ENCODE peak calls at places on chromosomes 5 and 9, in ten cellular contexts. S, U, L, T, J, M, W, A, Y and N are unnamed samples.
A peak's percentile ranks its signal among the peaks of the same experiment; 100 is the strongest.

GRCh38 chr5:154901276-154901675 is 36.7 kb downstream of the GEMIN5 start:
- DNase-seq in A (no peak), T (no peak), W (no peak), M (no peak), S (no peak), Y (no peak), U (no peak), L (no peak), J (no peak), N (no peak)

GRCh38 chr5:16690243-16690839 is 73.5 kb upstream of the RETREG1 start:
- DNase-seq in S (no peak), Y (peak; percentile 41), A (peak; percentile 47), J (no peak), T (peak; percentile 72), U (peak; percentile 54), M (no peak), L (peak; percentile 22), W (peak; percentile 73), N (peak; percentile 19)

GRCh38 chr9:114096041-114096511 is 3.0 kb downstream of the KIF12 start:
- DNase-seq in A (no peak), L (no peak), T (no peak), M (no peak), U (no peak), W (no peak), J (no peak), Y (no peak), S (no peak), N (no peak)

GRCh38 chr5:181189962-181190710 is 14.9 kb downstream of the TRIM7 start:
- DNase-seq in W (no peak), Y (no peak), T (no peak), S (no peak), M (no peak), A (no peak), U (no peak), L (no peak), J (peak; percentile 54), N (peak; percentile 34)

GRCh38 chr5:177085985-177086917 is at the start of gene FGFR4:
- DNase-seq in M (peak; percentile 15), U (no peak), S (no peak), L (peak; percentile 46), W (no peak), A (peak; percentile 75), T (peak; percentile 84), Y (peak; percentile 90), J (peak; percentile 61), N (peak; percentile 62)

GRCh38 chr5:3034881-3035280 is 283.4 kb upstream of the IRX2 start:
- DNase-seq in J (no peak), T (no peak), S (no peak), W (no peak), L (no peak), M (no peak), U (no peak), A (no peak), Y (no peak), N (no peak)

GRCh38 chr9:37949576-37949975 is 45.6 kb upstream of the SLC25A51 start:
- DNase-seq in J (no peak), U (no peak), W (no peak), T (no peak), Y (no peak), A (no peak), S (no peak), M (no peak), L (no peak), N (no peak)

GRCh38 chr5:149435015-149435376 is 55.9 kb upstream of the IL17B start:
- DNase-seq in U (no peak), M (no peak), L (no peak), J (no peak), A (no peak), T (no peak), S (no peak), Y (no peak), W (no peak), N (no peak)

GRCh38 chr9:79254900-79255651 is 316.7 kb upstream of the TLE4 start:
- DNase-seq in T (no peak), J (no peak), L (no peak), Y (no peak), A (no peak), U (no peak), S (no peak), W (peak; percentile 16), M (no peak), N (no peak)

GRCh38 chr5:38651806-38652205 is 95.4 kb upstream of the LIFR start:
- DNase-seq in M (no peak), U (no peak), Y (no peak), T (no peak), L (peak; percentile 27), A (no peak), W (no peak), J (no peak), S (no peak), N (no peak)

GRCh38 chr5:135810188-135810943 is 24.1 kb upstream of the SLC25A48 start:
- DNase-seq in M (no peak), U (no peak), S (no peak), A (no peak), J (no peak), L (no peak), Y (no peak), W (no peak), T (no peak), N (no peak)

GRCh38 chr9:93587651-93588347 is 11.4 kb downstream of the PHF2 start:
- DNase-seq in A (no peak), W (peak; percentile 4), S (no peak), T (no peak), U (no peak), L (no peak), J (no peak), Y (no peak), M (no peak), N (peak; percentile 12)

GRCh38 chr5:148342371-148343048 is 7.2 kb downstream of the SPINK9 start:
- DNase-seq in T (peak; percentile 29), A (no peak), M (no peak), S (no peak), Y (no peak), U (no peak), W (no peak), J (no peak), L (no peak), N (no peak)

GRCh38 chr9:71514344-71514975 is 253.9 kb downstream of the CEMIP2 start:
- DNase-seq in W (no peak), M (no peak), L (no peak), J (no peak), A (no peak), T (peak; percentile 56), S (no peak), U (no peak), Y (no peak), N (no peak)

GRCh38 chr9:33287087-33287490 is 3.2 kb upstream of the NFX1 start:
- DNase-seq in U (peak; percentile 68), L (peak; percentile 60), Y (no peak), M (peak; percentile 16), T (peak; percentile 82), S (peak; percentile 47), A (no peak), J (peak; percentile 46), W (peak; percentile 81), N (peak; percentile 63)

GRCh38 chr5:91151947-91152346 is 231.2 kb downstream of the ARRDC3 start:
- DNase-seq in T (peak; percentile 89), L (peak; percentile 73), A (no peak), J (no peak), Y (no peak), U (peak; percentile 85), W (no peak), M (no peak), S (peak; percentile 75), N (no peak)

GRCh38 chr5:8253376-8253775 is 384.4 kb downstream of the MTRR start:
- DNase-seq in A (no peak), T (no peak), W (no peak), L (no peak), S (no peak), U (no peak), M (no peak), Y (no peak), J (no peak), N (no peak)

GRCh38 chr5:54769072-54769471 is 216.3 kb downstream of the ESM1 start:
- DNase-seq in W (no peak), Y (no peak), M (no peak), S (no peak), U (no peak), J (no peak), T (peak; percentile 67), A (no peak), L (no peak), N (no peak)

GRCh38 chr9:95157491-95158151 is 159.9 kb downstream of the FANCC start:
- DNase-seq in W (peak; percentile 63), M (no peak), U (peak; percentile 49), T (no peak), L (peak; percentile 32), A (no peak), Y (no peak), J (no peak), S (no peak), N (no peak)

GRCh38 chr5:374631-375335 is 53.3 kb downstream of the AHRR start:
- DNase-seq in M (no peak), U (no peak), S (no peak), A (peak; percentile 7), Y (no peak), T (no peak), L (no peak), J (peak; percentile 21), W (no peak), N (peak; percentile 15)

GRCh38 chr9:122379340-122379739 is 8.5 kb downstream of the PTGS1 start:
- DNase-seq in W (no peak), T (peak; percentile 38), J (no peak), U (no peak), M (no peak), S (no peak), L (no peak), A (no peak), Y (no peak), N (no peak)

GRCh38 chr5:1349246-1349645 is 4.3 kb upstream of the CLPTM1L start:
- DNase-seq in J (no peak), U (no peak), S (no peak), L (no peak), Y (no peak), M (no peak), W (no peak), A (no peak), T (peak; percentile 61), N (no peak)

GRCh38 chr9:77707696-77708095 is 59.6 kb upstream of the GNA14 start:
- DNase-seq in U (peak; percentile 94), A (no peak), M (no peak), S (peak; percentile 72), T (peak; percentile 30), W (no peak), J (no peak), Y (no peak), L (peak; percentile 94), N (no peak)

GRCh38 chr9:77978086-77978781 is 53.4 kb downstream of the GNAQ start:
- DNase-seq in J (no peak), M (no peak), W (no peak), Y (no peak), S (no peak), A (no peak), L (no peak), T (no peak), U (no peak), N (no peak)

GRCh38 chr5:153267506-153267905 is 223.0 kb upstream of the GRIA1 start:
- DNase-seq in W (no peak), A (no peak), U (no peak), T (no peak), S (no peak), M (no peak), J (no peak), L (no peak), Y (no peak), N (no peak)

GRCh38 chr9:115373710-115374045 is 255.7 kb upstream of the TNC start:
- DNase-seq in A (no peak), W (no peak), Y (no peak), L (no peak), U (no peak), M (no peak), T (no peak), J (no peak), S (no peak), N (no peak)

GRCh38 chr5:90480699-90481098 is 6.0 kb downstream of the POLR3G start:
- DNase-seq in U (no peak), L (no peak), S (no peak), T (no peak), J (no peak), W (no peak), M (no peak), Y (no peak), A (no peak), N (no peak)

GRCh38 chr5:125317546-125317995 is 571.1 kb upstream of the ZNF608 start:
- DNase-seq in U (no peak), A (peak; percentile 70), T (no peak), J (no peak), W (peak; percentile 16), S (no peak), M (no peak), Y (no peak), L (no peak), N (no peak)